ENCODE peak calls at places on chromosomes 1 and 21, in six cellular contexts. B is fibroblast of pulmonary artery; N is activated CD8-positive, alpha-beta T cell treated with anti-CD3 and anti-CD28 coated beads for 36 hours; K is A673; J is AG10803; L is upper lobe of left lung. M is an unnamed sample.

GRCh38 chr1:167052389-167052788 is 37.8 kb downstream of the GPA33 start:
- DNase-seq in K (peak), J (no peak), L (no peak), B (peak), N (no peak), M (no peak)

GRCh38 chr1:183273300-183273699 is 87.2 kb downstream of the LAMC2 start:
- DNase-seq in K (no peak), N (no peak), L (no peak), B (no peak), J (peak), M (no peak)

GRCh38 chr21:39660191-39660590 is 47.5 kb downstream of the B3GALT5 start:
- DNase-seq in K (no peak), L (no peak), J (peak), N (no peak), B (peak), M (no peak)

GRCh38 chr1:208201241-208201640 is 42.9 kb downstream of the PLXNA2 start:
- DNase-seq in N (no peak), B (peak), K (peak), L (no peak), J (peak), M (no peak)

GRCh38 chr21:38825269-38825668 is 19.5 kb downstream of the ETS2 start:
- DNase-seq in J (no peak), K (no peak), N (no peak), B (no peak), L (no peak), M (no peak)

GRCh38 chr1:83508485-83509151 is 490.3 kb downstream of the TTLL7 start:
- DNase-seq in L (no peak), J (peak), N (peak), K (no peak), B (peak), M (peak)

GRCh38 chr1:202713110-202713509 is 2.9 kb upstream of the SYT2 start:
- DNase-seq in B (peak), J (no peak), L (no peak), K (no peak), N (no peak), M (no peak)

GRCh38 chr1:36160949-36161485 is 5.1 kb downstream of the MAP7D1 start:
- DNase-seq in L (peak), N (peak), J (peak), B (peak), K (peak), M (peak)

GRCh38 chr1:225596736-225597135 is 56.2 kb downstream of the ENAH start:
- DNase-seq in L (no peak), K (no peak), J (no peak), B (no peak), N (no peak), M (no peak)

GRCh38 chr1:207050428-207050767 is 610 bp downstream of the YOD1 start:
- DNase-seq in N (peak), J (no peak), B (no peak), L (no peak), K (no peak), M (no peak)

GRCh38 chr1:240909701-240910457 is 297.9 kb upstream of the GREM2 start:
- DNase-seq in B (no peak), J (no peak), N (no peak), L (no peak), K (no peak), M (no peak)

GRCh38 chr1:54967372-54967771 is 13.1 kb upstream of the TMEM61 start:
- DNase-seq in N (no peak), K (no peak), B (no peak), J (no peak), L (no peak), M (no peak)

GRCh38 chr21:15706686-15707085 is 23.1 kb upstream of the USP25 start:
- DNase-seq in B (peak), K (no peak), N (no peak), L (no peak), J (peak), M (no peak)

GRCh38 chr1:198086051-198086745 is 70.6 kb upstream of the NEK7 start:
- DNase-seq in K (no peak), N (no peak), J (no peak), B (no peak), L (no peak), M (no peak)

GRCh38 chr1:154598871-154599635 is 8.9 kb downstream of the ADAR start:
- DNase-seq in K (no peak), L (no peak), N (no peak), J (peak), B (peak), M (no peak)

GRCh38 chr1:167109125-167109524 is 15.2 kb downstream of the STYXL2 start:
- DNase-seq in B (no peak), K (peak), J (no peak), N (no peak), L (no peak), M (no peak)

GRCh38 chr1:91564888-91565700 is 64.4 kb downstream of the CDC7 start:
- DNase-seq in L (no peak), J (peak), N (no peak), K (no peak), B (peak), M (no peak)

GRCh38 chr21:14533555-14534400 is 12.3 kb downstream of the SAMSN1 start:
- DNase-seq in J (peak), L (no peak), B (peak), K (peak), N (no peak), M (peak)

GRCh38 chr1:89708727-89709375 is 75.9 kb downstream of the LRRC8C start:
- DNase-seq in J (no peak), B (no peak), K (peak), N (no peak), L (no peak), M (no peak)

GRCh38 chr1:193251950-193252349 is 65.5 kb upstream of the B3GALT2 start:
- DNase-seq in B (no peak), L (no peak), N (no peak), J (no peak), K (no peak), M (no peak)

GRCh38 chr21:46079357-46080170 is 18.3 kb upstream of the COL6A2 start:
- DNase-seq in J (peak), L (peak), B (peak), N (no peak), K (peak), M (no peak)

GRCh38 chr1:65105596-65105995 is 42.4 kb upstream of the AK4 start:
- DNase-seq in K (no peak), J (no peak), L (no peak), N (no peak), B (no peak), M (no peak)

GRCh38 chr1:84245566-84245965 is 55.9 kb upstream of the SAMD13 start:
- DNase-seq in K (no peak), J (peak), N (no peak), L (no peak), B (peak), M (no peak)

GRCh38 chr1:83741348-83741747 is 257.6 kb downstream of the TTLL7 start:
- DNase-seq in B (no peak), J (no peak), K (no peak), N (no peak), L (no peak), M (no peak)

GRCh38 chr21:44432841-44433790 is 22.2 kb upstream of the LRRC3 start:
- DNase-seq in J (no peak), L (peak), K (no peak), B (no peak), N (no peak), M (no peak)

GRCh38 chr1:147389532-147390184 is 147.2 kb downstream of the CHD1L start:
- DNase-seq in J (peak), K (peak), B (peak), N (no peak), L (no peak), M (peak)

GRCh38 chr1:1806890-1807289 is 28.6 kb upstream of the NADK start:
- DNase-seq in B (no peak), N (peak), J (peak), K (no peak), L (no peak), M (no peak)
- TF ChIP-seq CTCF in B (no peak), N (no peak), J (no peak), K (no peak), L (no peak), M (no peak)

DNA sequence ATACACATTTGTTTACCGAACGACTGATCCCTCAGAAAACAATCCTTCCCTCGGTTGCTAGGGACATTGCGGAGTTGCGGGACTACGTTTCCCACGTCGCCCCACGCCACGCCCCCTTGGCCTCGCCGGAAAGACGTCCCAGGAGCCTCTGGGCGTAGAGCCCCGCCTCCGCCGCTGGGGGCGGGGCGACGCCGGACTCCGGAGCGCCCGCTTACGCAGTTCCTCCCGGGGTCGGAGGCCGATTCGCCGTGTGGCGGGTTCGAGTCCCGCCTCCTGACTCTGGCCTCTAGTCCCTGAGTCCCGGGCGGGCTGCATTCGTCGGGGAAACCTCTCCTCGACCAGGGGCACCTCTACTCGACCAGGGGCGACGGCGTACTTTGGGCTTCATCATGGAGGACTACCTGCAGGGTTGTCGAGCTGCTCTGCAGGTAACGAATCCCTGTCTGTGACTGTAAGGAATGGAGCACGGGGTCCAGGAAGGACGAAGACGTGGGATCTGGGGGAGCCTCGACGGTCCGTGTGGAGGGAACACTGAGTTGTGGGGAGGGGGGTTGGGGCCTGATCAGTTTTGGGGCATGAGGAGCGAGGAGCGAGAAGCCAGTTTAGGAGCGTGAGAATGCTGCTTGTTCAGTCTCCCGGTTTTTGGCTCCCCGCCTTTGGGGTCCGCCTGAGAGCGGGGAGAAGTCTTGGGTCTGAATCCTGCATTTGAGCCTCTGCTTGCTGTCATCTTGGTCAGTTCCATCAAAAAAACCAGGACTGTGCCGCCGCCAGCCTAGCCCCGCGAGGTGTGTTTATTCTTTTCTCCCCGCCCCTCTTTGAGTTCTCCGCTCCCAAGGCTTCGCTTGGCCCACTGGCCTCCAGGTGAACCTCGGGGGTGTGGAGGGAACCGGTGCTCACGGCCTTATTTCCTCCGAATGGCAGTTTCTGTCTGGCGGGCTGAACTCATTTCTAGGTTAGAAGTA is at the start of gene PRUNE1:
- DNase-seq in K (peak), J (peak), N (peak), B (peak), L (peak), M (peak)
- TF ChIP-seq CTCF in K (no peak), J (no peak), N (no peak), B (no peak), L (peak), M (no peak)

GRCh38 chr1:5718716-5719632 is 273.3 kb downstream of the NPHP4 start:
- DNase-seq in L (peak), K (no peak), N (no peak), J (no peak), B (no peak), M (no peak)
- TF ChIP-seq CTCF in L (no peak), K (peak), N (no peak), J (no peak), B (no peak), M (no peak)

GRCh38 chr21:42222821-42223390 is 4.0 kb downstream of the ABCG1 start:
- DNase-seq in B (no peak), J (no peak), L (no peak), K (no peak), N (no peak), M (no peak)

GRCh38 chr21:42223826-42224575 is 5.1 kb downstream of the ABCG1 start:
- DNase-seq in J (no peak), N (no peak), K (no peak), B (no peak), L (no peak), M (no peak)

GRCh38 chr21:42222386-42222785 is 3.4 kb downstream of the ABCG1 start:
- DNase-seq in K (no peak), N (no peak), B (no peak), J (no peak), L (no peak), M (no peak)

GRCh38 chr21:42225571-42226155 is 6.7 kb downstream of the ABCG1 start:
- DNase-seq in J (no peak), B (no peak), N (no peak), K (no peak), L (no peak), M (no peak)

DNA sequence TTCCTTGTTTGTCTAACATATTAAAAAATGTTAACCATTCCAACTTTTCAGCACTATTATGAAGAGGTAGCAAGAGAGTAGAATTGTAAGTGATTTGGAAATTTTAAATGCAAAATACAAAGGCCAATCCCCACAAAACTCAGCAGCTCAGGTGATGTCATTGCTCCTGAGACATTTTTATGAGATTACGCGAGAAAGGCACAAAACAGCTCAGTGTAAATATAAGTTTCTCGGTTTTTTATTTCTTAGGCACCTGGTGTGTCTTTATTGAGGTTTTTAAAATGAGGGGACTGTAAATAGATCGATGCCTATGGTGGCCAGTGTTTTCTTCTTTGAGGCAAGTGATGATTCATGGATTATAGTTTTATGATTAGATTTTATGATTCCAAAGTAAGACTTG is 6.1 kb downstream of the ABCG1 start:
- DNase-seq in J (no peak), B (no peak), N (no peak), L (no peak), K (no peak), M (no peak)
- TF ChIP-seq CTCF in J (no peak), B (no peak), N (no peak), L (no peak), K (no peak), M (no peak)